ENCODE peak calls at places on chromosome 10, in six cellular contexts. One of them, this sample, is unnamed.

GRCh38 chr10:99685232-99686041 is 26.1 kb downstream of the ENTPD7 start:
- DNase-seq in NCI-H526: no peak
- DNase-seq in lung: no peak
- DNase-seq in T-helper 2 cell: no peak
- DNase-seq in germinal center: peak
- DNase-seq in activated T-helper 1 cell treated with anti-CD3 and anti-CD28 coated beads, Interleukin-12 subunit alpha, Interleukin-12 subunit beta, Interleukin-2, Interleukin-4 antibody, amounts not matched to agents 30 ng/mL and 10 ng/mL and 1 ng/mL, durations not matched to agents 14 hours and 24 hours and 36 hours: no peak
- DNase-seq in this sample: no peak

GRCh38 chr10:34736976-34737771 is 77.9 kb downstream of the PARD3 start:
- DNase-seq in NCI-H526: no peak
- DNase-seq in lung: no peak
- DNase-seq in T-helper 2 cell: no peak
- DNase-seq in germinal center: no peak
- DNase-seq in activated T-helper 1 cell treated with anti-CD3 and anti-CD28 coated beads, Interleukin-12 subunit alpha, Interleukin-12 subunit beta, Interleukin-2, Interleukin-4 antibody, amounts not matched to agents 30 ng/mL and 10 ng/mL and 1 ng/mL, durations not matched to agents 14 hours and 24 hours and 36 hours: no peak
- DNase-seq in this sample: no peak

GRCh38 chr10:11145498-11145855 is 127.8 kb downstream of the CELF2 start:
- DNase-seq in NCI-H526: no peak
- DNase-seq in lung: no peak
- DNase-seq in T-helper 2 cell: peak
- DNase-seq in germinal center: no peak
- DNase-seq in activated T-helper 1 cell treated with anti-CD3 and anti-CD28 coated beads, Interleukin-12 subunit alpha, Interleukin-12 subunit beta, Interleukin-2, Interleukin-4 antibody, amounts not matched to agents 30 ng/mL and 10 ng/mL and 1 ng/mL, durations not matched to agents 14 hours and 24 hours and 36 hours: peak
- DNase-seq in this sample: peak

GRCh38 chr10:99435986-99436633 is 5.7 kb upstream of the GOT1 start:
- DNase-seq in NCI-H526: no peak
- DNase-seq in lung: no peak
- DNase-seq in T-helper 2 cell: peak
- DNase-seq in germinal center: peak
- DNase-seq in activated T-helper 1 cell treated with anti-CD3 and anti-CD28 coated beads, Interleukin-12 subunit alpha, Interleukin-12 subunit beta, Interleukin-2, Interleukin-4 antibody, amounts not matched to agents 30 ng/mL and 10 ng/mL and 1 ng/mL, durations not matched to agents 14 hours and 24 hours and 36 hours: no peak
- DNase-seq in this sample: no peak

GRCh38 chr10:125093199-125093841 is 67.0 kb downstream of the CTBP2 start:
- DNase-seq in NCI-H526: no peak
- DNase-seq in lung: no peak
- DNase-seq in T-helper 2 cell: no peak
- DNase-seq in germinal center: no peak
- DNase-seq in activated T-helper 1 cell treated with anti-CD3 and anti-CD28 coated beads, Interleukin-12 subunit alpha, Interleukin-12 subunit beta, Interleukin-2, Interleukin-4 antibody, amounts not matched to agents 30 ng/mL and 10 ng/mL and 1 ng/mL, durations not matched to agents 14 hours and 24 hours and 36 hours: no peak
- DNase-seq in this sample: no peak

GRCh38 chr10:80464557-80465466 is 10.7 kb downstream of the TSPAN14 start:
- DNase-seq in NCI-H526: peak
- DNase-seq in lung: no peak
- DNase-seq in T-helper 2 cell: peak
- DNase-seq in germinal center: no peak
- DNase-seq in activated T-helper 1 cell treated with anti-CD3 and anti-CD28 coated beads, Interleukin-12 subunit alpha, Interleukin-12 subunit beta, Interleukin-2, Interleukin-4 antibody, amounts not matched to agents 30 ng/mL and 10 ng/mL and 1 ng/mL, durations not matched to agents 14 hours and 24 hours and 36 hours: no peak
- DNase-seq in this sample: no peak

GRCh38 chr10:33306756-33307519 is 27.5 kb downstream of the NRP1 start:
- DNase-seq in NCI-H526: no peak
- DNase-seq in lung: no peak
- DNase-seq in T-helper 2 cell: no peak
- DNase-seq in germinal center: no peak
- DNase-seq in activated T-helper 1 cell treated with anti-CD3 and anti-CD28 coated beads, Interleukin-12 subunit alpha, Interleukin-12 subunit beta, Interleukin-2, Interleukin-4 antibody, amounts not matched to agents 30 ng/mL and 10 ng/mL and 1 ng/mL, durations not matched to agents 14 hours and 24 hours and 36 hours: no peak
- DNase-seq in this sample: no peak

GRCh38 chr10:43078175-43078985 is 1.5 kb downstream of the RET start:
- DNase-seq in NCI-H526: no peak
- DNase-seq in lung: no peak
- DNase-seq in T-helper 2 cell: no peak
- DNase-seq in germinal center: no peak
- DNase-seq in activated T-helper 1 cell treated with anti-CD3 and anti-CD28 coated beads, Interleukin-12 subunit alpha, Interleukin-12 subunit beta, Interleukin-2, Interleukin-4 antibody, amounts not matched to agents 30 ng/mL and 10 ng/mL and 1 ng/mL, durations not matched to agents 14 hours and 24 hours and 36 hours: no peak
- DNase-seq in this sample: no peak

GRCh38 chr10:31477584-31477983 is 158.6 kb downstream of the ZEB1 start:
- DNase-seq in NCI-H526: no peak
- DNase-seq in lung: no peak
- DNase-seq in T-helper 2 cell: no peak
- DNase-seq in germinal center: no peak
- DNase-seq in activated T-helper 1 cell treated with anti-CD3 and anti-CD28 coated beads, Interleukin-12 subunit alpha, Interleukin-12 subunit beta, Interleukin-2, Interleukin-4 antibody, amounts not matched to agents 30 ng/mL and 10 ng/mL and 1 ng/mL, durations not matched to agents 14 hours and 24 hours and 36 hours: no peak
- DNase-seq in this sample: no peak

GRCh38 chr10:53489331-53489730 is 716.7 kb upstream of the MBL2 start:
- DNase-seq in NCI-H526: no peak
- DNase-seq in lung: no peak
- DNase-seq in T-helper 2 cell: no peak
- DNase-seq in germinal center: no peak
- DNase-seq in activated T-helper 1 cell treated with anti-CD3 and anti-CD28 coated beads, Interleukin-12 subunit alpha, Interleukin-12 subunit beta, Interleukin-2, Interleukin-4 antibody, amounts not matched to agents 30 ng/mL and 10 ng/mL and 1 ng/mL, durations not matched to agents 14 hours and 24 hours and 36 hours: no peak
- DNase-seq in this sample: no peak

GRCh38 chr10:42556931-42557330 is 81.4 kb downstream of the ZNF33B start:
- DNase-seq in NCI-H526: no peak
- DNase-seq in lung: no peak
- DNase-seq in T-helper 2 cell: no peak
- DNase-seq in germinal center: no peak
- DNase-seq in activated T-helper 1 cell treated with anti-CD3 and anti-CD28 coated beads, Interleukin-12 subunit alpha, Interleukin-12 subunit beta, Interleukin-2, Interleukin-4 antibody, amounts not matched to agents 30 ng/mL and 10 ng/mL and 1 ng/mL, durations not matched to agents 14 hours and 24 hours and 36 hours: no peak
- DNase-seq in this sample: no peak

GRCh38 chr10:91778485-91778884 is 19.7 kb upstream of the TNKS2 start:
- DNase-seq in NCI-H526: no peak
- DNase-seq in lung: no peak
- DNase-seq in T-helper 2 cell: no peak
- DNase-seq in germinal center: no peak
- DNase-seq in activated T-helper 1 cell treated with anti-CD3 and anti-CD28 coated beads, Interleukin-12 subunit alpha, Interleukin-12 subunit beta, Interleukin-2, Interleukin-4 antibody, amounts not matched to agents 30 ng/mL and 10 ng/mL and 1 ng/mL, durations not matched to agents 14 hours and 24 hours and 36 hours: no peak
- DNase-seq in this sample: no peak

GRCh38 chr10:8301831-8302230 is 247.3 kb downstream of the GATA3 start:
- DNase-seq in NCI-H526: no peak
- DNase-seq in lung: no peak
- DNase-seq in T-helper 2 cell: no peak
- DNase-seq in germinal center: no peak
- DNase-seq in activated T-helper 1 cell treated with anti-CD3 and anti-CD28 coated beads, Interleukin-12 subunit alpha, Interleukin-12 subunit beta, Interleukin-2, Interleukin-4 antibody, amounts not matched to agents 30 ng/mL and 10 ng/mL and 1 ng/mL, durations not matched to agents 14 hours and 24 hours and 36 hours: no peak
- DNase-seq in this sample: no peak

GRCh38 chr10:105611244-105611798 is 970.2 kb downstream of the SORCS3 start:
- DNase-seq in NCI-H526: no peak
- DNase-seq in lung: no peak
- DNase-seq in T-helper 2 cell: no peak
- DNase-seq in germinal center: no peak
- DNase-seq in activated T-helper 1 cell treated with anti-CD3 and anti-CD28 coated beads, Interleukin-12 subunit alpha, Interleukin-12 subunit beta, Interleukin-2, Interleukin-4 antibody, amounts not matched to agents 30 ng/mL and 10 ng/mL and 1 ng/mL, durations not matched to agents 14 hours and 24 hours and 36 hours: no peak
- DNase-seq in this sample: no peak

GRCh38 chr10:104337527-104337984 is 709 bp downstream of the ITPRIP start:
- DNase-seq in NCI-H526: no peak
- DNase-seq in lung: no peak
- DNase-seq in T-helper 2 cell: no peak
- DNase-seq in germinal center: peak
- DNase-seq in activated T-helper 1 cell treated with anti-CD3 and anti-CD28 coated beads, Interleukin-12 subunit alpha, Interleukin-12 subunit beta, Interleukin-2, Interleukin-4 antibody, amounts not matched to agents 30 ng/mL and 10 ng/mL and 1 ng/mL, durations not matched to agents 14 hours and 24 hours and 36 hours: no peak
- DNase-seq in this sample: no peak

GRCh38 chr10:14439451-14440259 is 108.9 kb upstream of the FRMD4A start:
- DNase-seq in NCI-H526: no peak
- DNase-seq in lung: no peak
- DNase-seq in T-helper 2 cell: no peak
- DNase-seq in germinal center: no peak
- DNase-seq in activated T-helper 1 cell treated with anti-CD3 and anti-CD28 coated beads, Interleukin-12 subunit alpha, Interleukin-12 subunit beta, Interleukin-2, Interleukin-4 antibody, amounts not matched to agents 30 ng/mL and 10 ng/mL and 1 ng/mL, durations not matched to agents 14 hours and 24 hours and 36 hours: no peak
- DNase-seq in this sample: no peak

GRCh38 chr10:34653530-34653929 is 161.6 kb downstream of the PARD3 start:
- DNase-seq in NCI-H526: no peak
- DNase-seq in lung: no peak
- DNase-seq in T-helper 2 cell: no peak
- DNase-seq in germinal center: no peak
- DNase-seq in activated T-helper 1 cell treated with anti-CD3 and anti-CD28 coated beads, Interleukin-12 subunit alpha, Interleukin-12 subunit beta, Interleukin-2, Interleukin-4 antibody, amounts not matched to agents 30 ng/mL and 10 ng/mL and 1 ng/mL, durations not matched to agents 14 hours and 24 hours and 36 hours: no peak
- DNase-seq in this sample: no peak

GRCh38 chr10:65628777-65629176 is 1297.1 kb upstream of the LRRTM3 start:
- DNase-seq in NCI-H526: no peak
- DNase-seq in lung: no peak
- DNase-seq in T-helper 2 cell: no peak
- DNase-seq in germinal center: no peak
- DNase-seq in activated T-helper 1 cell treated with anti-CD3 and anti-CD28 coated beads, Interleukin-12 subunit alpha, Interleukin-12 subunit beta, Interleukin-2, Interleukin-4 antibody, amounts not matched to agents 30 ng/mL and 10 ng/mL and 1 ng/mL, durations not matched to agents 14 hours and 24 hours and 36 hours: no peak
- DNase-seq in this sample: no peak

GRCh38 chr10:49310460-49310859 is 11.5 kb downstream of the C10orf71 start:
- DNase-seq in NCI-H526: no peak
- DNase-seq in lung: no peak
- DNase-seq in T-helper 2 cell: peak
- DNase-seq in germinal center: no peak
- DNase-seq in activated T-helper 1 cell treated with anti-CD3 and anti-CD28 coated beads, Interleukin-12 subunit alpha, Interleukin-12 subunit beta, Interleukin-2, Interleukin-4 antibody, amounts not matched to agents 30 ng/mL and 10 ng/mL and 1 ng/mL, durations not matched to agents 14 hours and 24 hours and 36 hours: no peak
- DNase-seq in this sample: no peak

GRCh38 chr10:120475844-120476791 is 19.1 kb downstream of the PLPP4 start:
- DNase-seq in NCI-H526: no peak
- DNase-seq in lung: no peak
- DNase-seq in T-helper 2 cell: no peak
- DNase-seq in germinal center: no peak
- DNase-seq in activated T-helper 1 cell treated with anti-CD3 and anti-CD28 coated beads, Interleukin-12 subunit alpha, Interleukin-12 subunit beta, Interleukin-2, Interleukin-4 antibody, amounts not matched to agents 30 ng/mL and 10 ng/mL and 1 ng/mL, durations not matched to agents 14 hours and 24 hours and 36 hours: no peak
- DNase-seq in this sample: no peak

GRCh38 chr10:96118604-96119450 is 11.3 kb upstream of the ZNF518A start:
- DNase-seq in NCI-H526: no peak
- DNase-seq in lung: no peak
- DNase-seq in T-helper 2 cell: no peak
- DNase-seq in germinal center: no peak
- DNase-seq in activated T-helper 1 cell treated with anti-CD3 and anti-CD28 coated beads, Interleukin-12 subunit alpha, Interleukin-12 subunit beta, Interleukin-2, Interleukin-4 antibody, amounts not matched to agents 30 ng/mL and 10 ng/mL and 1 ng/mL, durations not matched to agents 14 hours and 24 hours and 36 hours: no peak
- DNase-seq in this sample: no peak

GRCh38 chr10:63236113-63236935 is 103.2 kb downstream of the NRBF2 start:
- DNase-seq in NCI-H526: no peak
- DNase-seq in lung: no peak
- DNase-seq in T-helper 2 cell: peak
- DNase-seq in germinal center: no peak
- DNase-seq in activated T-helper 1 cell treated with anti-CD3 and anti-CD28 coated beads, Interleukin-12 subunit alpha, Interleukin-12 subunit beta, Interleukin-2, Interleukin-4 antibody, amounts not matched to agents 30 ng/mL and 10 ng/mL and 1 ng/mL, durations not matched to agents 14 hours and 24 hours and 36 hours: no peak
- DNase-seq in this sample: no peak

GRCh38 chr10:22697799-22698198 is 16.6 kb downstream of the PIP4K2A start:
- DNase-seq in NCI-H526: no peak
- DNase-seq in lung: no peak
- DNase-seq in T-helper 2 cell: no peak
- DNase-seq in germinal center: no peak
- DNase-seq in activated T-helper 1 cell treated with anti-CD3 and anti-CD28 coated beads, Interleukin-12 subunit alpha, Interleukin-12 subunit beta, Interleukin-2, Interleukin-4 antibody, amounts not matched to agents 30 ng/mL and 10 ng/mL and 1 ng/mL, durations not matched to agents 14 hours and 24 hours and 36 hours: no peak
- DNase-seq in this sample: no peak

GRCh38 chr10:61830846-61831273 is 70.6 kb upstream of the ARID5B start:
- DNase-seq in NCI-H526: no peak
- DNase-seq in lung: no peak
- DNase-seq in T-helper 2 cell: no peak
- DNase-seq in germinal center: no peak
- DNase-seq in activated T-helper 1 cell treated with anti-CD3 and anti-CD28 coated beads, Interleukin-12 subunit alpha, Interleukin-12 subunit beta, Interleukin-2, Interleukin-4 antibody, amounts not matched to agents 30 ng/mL and 10 ng/mL and 1 ng/mL, durations not matched to agents 14 hours and 24 hours and 36 hours: no peak
- DNase-seq in this sample: no peak

GRCh38 chr10:102714621-102715455 is at the start of gene SFXN2:
- DNase-seq in NCI-H526: no peak
- DNase-seq in lung: peak
- DNase-seq in T-helper 2 cell: peak
- DNase-seq in germinal center: peak
- DNase-seq in activated T-helper 1 cell treated with anti-CD3 and anti-CD28 coated beads, Interleukin-12 subunit alpha, Interleukin-12 subunit beta, Interleukin-2, Interleukin-4 antibody, amounts not matched to agents 30 ng/mL and 10 ng/mL and 1 ng/mL, durations not matched to agents 14 hours and 24 hours and 36 hours: peak
- DNase-seq in this sample: peak

This sample was measured in NK-92 treated with Interleukin-12 subunit alpha and Interleukin-12 subunit beta, amount 100 ng/mL, for 24 hours.